ENCODE peak calls at places on chromosomes 1 and 21, in eight cellular contexts. F, Q, W, N, K, H, U and D are unnamed samples.

GRCh38 chr1:225774276-225775147 is 3.1 kb upstream of the SRP9 start:
- DNase-seq in N (no peak), H (no peak), W (no peak), K (no peak), U (no peak), F (no peak), Q (no peak), D (no peak)

GRCh38 chr1:171142081-171142450 is 43.0 kb upstream of the FMO2 start:
- DNase-seq in W (no peak), U (peak; percentile 64), H (no peak), K (peak; percentile 74), N (no peak), F (no peak), Q (no peak), D (no peak)

GRCh38 chr21:17667256-17667655 is 54.6 kb upstream of the BTG3 start:
- DNase-seq in W (no peak), Q (no peak), H (no peak), U (no peak), K (no peak), F (no peak), N (no peak), D (no peak)

GRCh38 chr1:15919316-15919715 is 56.6 kb downstream of the ZBTB17 start:
- DNase-seq in N (peak; percentile 89), F (no peak), K (peak; percentile 90), W (no peak), H (peak; percentile 82), Q (no peak), U (no peak), D (no peak)

GRCh38 chr1:156198831-156199349 is 5.0 kb downstream of the SLC25A44 start:
- DNase-seq in H (peak; percentile 71), U (no peak), N (peak; percentile 52), K (no peak), F (no peak), W (no peak), Q (no peak), D (no peak)

GRCh38 chr1:233704882-233705723 is 91.2 kb downstream of the KCNK1 start:
- DNase-seq in Q (no peak), H (no peak), F (no peak), N (no peak), W (no peak), U (no peak), K (no peak), D (no peak)

GRCh38 chr1:112544011-112544688 is 35.4 kb downstream of the WNT2B start:
- DNase-seq in U (no peak), N (no peak), Q (no peak), F (no peak), W (no peak), H (no peak), K (peak; percentile 97), D (no peak)

GRCh38 chr1:220492671-220493070 is 35.3 kb upstream of the MARK1 start:
- DNase-seq in Q (no peak), U (no peak), N (no peak), K (no peak), F (no peak), H (no peak), W (no peak), D (no peak)

GRCh38 chr1:7625401-7625800 is 145.7 kb upstream of the VAMP3 start:
- DNase-seq in U (no peak), N (no peak), F (no peak), Q (no peak), K (no peak), H (no peak), W (no peak), D (no peak)

GRCh38 chr1:21909286-21909759 is 27.8 kb downstream of the HSPG2 start:
- DNase-seq in Q (no peak), K (peak; percentile 43), F (no peak), N (no peak), W (no peak), H (no peak), U (no peak), D (no peak)